ENCODE peak calls at places on chromosomes 7 and 10, in eight cellular contexts. I is lower leg skin, S is neural progenitor cell, P is Ammon's horn, C is neural crest cell, F is GM20000, O is frontal cortex, Q is iPS DF 6.9. M is an unnamed sample.

GRCh38 chr10:17237163-17237562 is 9.1 kb downstream of the VIM start:
- DNase-seq in I (no peak), S (peak; percentile 17), P (no peak), C (no peak), F (no peak), O (no peak), Q (no peak), M (no peak)

GRCh38 chr7:122622682-122623081 is 76.2 kb downstream of the RNF133 start:
- DNase-seq in I (no peak), S (no peak), P (no peak), C (no peak), F (no peak), O (no peak), Q (no peak), M (no peak)

GRCh38 chr10:125035136-125035535 is 93.2 kb downstream of the ZRANB1 start:
- DNase-seq in I (no peak), S (no peak), P (no peak), C (no peak), F (no peak), O (no peak), Q (no peak), M (no peak)

GRCh38 chr7:75662579-75663301 is 76.0 kb downstream of the HIP1 start:
- DNase-seq in I (no peak), S (no peak), P (no peak), C (no peak), F (peak; percentile 71), O (no peak), Q (no peak), M (no peak)

GRCh38 chr10:64039208-64039607 is 518.0 kb downstream of the REEP3 start:
- DNase-seq in I (no peak), S (no peak), P (no peak), C (no peak), F (peak; percentile 19), O (no peak), Q (no peak), M (no peak)

GRCh38 chr10:59752278-59752940 is 846 bp downstream of the MRLN start:
- DNase-seq in I (no peak), S (no peak), P (no peak), C (no peak), F (no peak), O (no peak), Q (no peak), M (no peak)

GRCh38 chr7:45978010-45978681 is 57.1 kb upstream of the IGFBP3 start:
- DNase-seq in I (no peak), S (peak; percentile 14), P (peak; percentile 33), C (no peak), F (no peak), O (peak; percentile 35), Q (peak; percentile 13), M (peak; percentile 77)

GRCh38 chr10:126062132-126063032 is 166.0 kb downstream of the FANK1 start:
- DNase-seq in I (peak; percentile 87), S (no peak), P (peak; percentile 92), C (no peak), F (no peak), O (peak; percentile 66), Q (no peak), M (no peak)

GRCh38 chr7:155373359-155374273 is 75.9 kb downstream of the INSIG1 start:
- DNase-seq in I (no peak), S (peak; percentile 55), P (no peak), C (no peak), F (no peak), O (no peak), Q (no peak), M (no peak)

GRCh38 chr7:26376208-26376917 is 84.7 kb downstream of the SNX10 start:
- DNase-seq in I (no peak), S (peak; percentile 90), P (peak; percentile 31), C (peak; percentile 71), F (peak; percentile 73), O (peak; percentile 46), Q (no peak), M (no peak)

GRCh38 chr7:36299882-36300341 is 89.8 kb upstream of the ANLN start:
- DNase-seq in I (no peak), S (no peak), P (no peak), C (no peak), F (no peak), O (no peak), Q (no peak), M (no peak)

GRCh38 chr10:131094406-131095108 is 217.0 kb downstream of the TCERG1L start:
- DNase-seq in I (peak; percentile 54), S (no peak), P (no peak), C (no peak), F (no peak), O (no peak), Q (no peak), M (peak; percentile 82)

GRCh38 chr10:122091722-122092121 is 102.8 kb downstream of the TACC2 start:
- DNase-seq in I (no peak), S (no peak), P (no peak), C (no peak), F (no peak), O (no peak), Q (no peak), M (no peak)

GRCh38 chr7:6621195-6622128 is 6.1 kb downstream of the ZNF853 start:
- DNase-seq in I (no peak), S (no peak), P (no peak), C (no peak), F (no peak), O (no peak), Q (no peak), M (no peak)

GRCh38 chr10:77865585-77866324 is 60.8 kb downstream of the DLG5 start:
- DNase-seq in I (peak; percentile 62), S (no peak), P (peak; percentile 11), C (no peak), F (no peak), O (no peak), Q (no peak), M (peak; percentile 95)

GRCh38 chr7:95420996-95421846 is 13.6 kb downstream of the PON2 start:
- DNase-seq in I (no peak), S (no peak), P (peak; percentile 76), C (no peak), F (no peak), O (no peak), Q (no peak), M (peak; percentile 13)

GRCh38 chr7:77467453-77467852 is 51.3 kb upstream of the GSAP start:
- DNase-seq in I (peak; percentile 39), S (no peak), P (peak; percentile 43), C (no peak), F (no peak), O (peak; percentile 18), Q (no peak), M (peak; percentile 12)

GRCh38 chr10:109956454-109957091 is 33.3 kb upstream of the XPNPEP1 start:
- DNase-seq in I (no peak), S (peak; percentile 55), P (no peak), C (peak; percentile 15), F (peak; percentile 59), O (no peak), Q (no peak), M (no peak)

GRCh38 chr10:86855503-86855902 is 99.1 kb downstream of the BMPR1A start:
- DNase-seq in I (no peak), S (no peak), P (peak; percentile 25), C (no peak), F (no peak), O (no peak), Q (no peak), M (no peak)

GRCh38 chr10:43377393-43377883 is 6.0 kb downstream of the FXYD4 start:
- DNase-seq in I (no peak), S (peak; percentile 62), P (no peak), C (no peak), F (no peak), O (no peak), Q (no peak), M (no peak)

GRCh38 chr10:21402606-21403083 is 122.8 kb downstream of the SKIDA1 start:
- DNase-seq in I (no peak), S (no peak), P (no peak), C (no peak), F (no peak), O (no peak), Q (no peak), M (no peak)

GRCh38 chr7:31493714-31494181 is 20.1 kb upstream of the ITPRID1 start:
- DNase-seq in I (no peak), S (no peak), P (no peak), C (no peak), F (no peak), O (no peak), Q (peak; percentile 22), M (peak; percentile 12)

GRCh38 chr10:3972460-3973366 is 187.7 kb upstream of the KLF6 start:
- DNase-seq in I (no peak), S (peak; percentile 9), P (no peak), C (no peak), F (no peak), O (no peak), Q (no peak), M (no peak)

GRCh38 chr7:17732083-17732482 is 208.2 kb downstream of the SNX13 start:
- DNase-seq in I (no peak), S (no peak), P (no peak), C (no peak), F (no peak), O (no peak), Q (no peak), M (no peak)

GRCh38 chr10:119479048-119479394 is 63.5 kb downstream of the RGS10 start:
- DNase-seq in I (no peak), S (no peak), P (peak; percentile 75), C (no peak), F (no peak), O (no peak), Q (no peak), M (no peak)

GRCh38 chr10:26519803-26520202 is 81.7 kb downstream of the APBB1IP start:
- DNase-seq in I (no peak), S (peak; percentile 82), P (no peak), C (no peak), F (no peak), O (no peak), Q (no peak), M (no peak)

GRCh38 chr7:102221961-102222360 is 64.7 kb upstream of the SH2B2 start:
- DNase-seq in I (no peak), S (no peak), P (no peak), C (no peak), F (no peak), O (no peak), Q (no peak), M (no peak)

GRCh38 chr7:94888542-94888941 is 18.9 kb upstream of the PPP1R9A start:
- DNase-seq in I (no peak), S (no peak), P (no peak), C (no peak), F (no peak), O (no peak), Q (no peak), M (no peak)

GRCh38 chr10:85741626-85742300 is 624.8 kb downstream of the GRID1 start:
- DNase-seq in I (no peak), S (no peak), P (no peak), C (no peak), F (peak; percentile 62), O (no peak), Q (no peak), M (no peak)

M was measured in T47D.